ENCODE peak calls at places on chromosomes 4 and X, in five cellular contexts. V is gastrocnemius medialis, L is IMR-90, W is body of pancreas, A is heart left ventricle. O is an unnamed sample.

GRCh38 chrX:40182095-40182494 is 84.3 kb upstream of the BCOR start:
- DNase-seq in V (no peak), L (no peak), W (no peak), A (no peak), O (no peak)

GRCh38 chr4:150126201-150126879 is 48.1 kb downstream of the DCLK2 start:
- DNase-seq in V (no peak), L (peak), W (no peak), A (no peak), O (no peak)

GRCh38 chr4:16783119-16783518 is 115.3 kb downstream of the LDB2 start:
- DNase-seq in V (no peak), L (peak), W (no peak), A (no peak), O (no peak)

GRCh38 chr4:176849076-176849475 is 56.4 kb upstream of the VEGFC start:
- DNase-seq in V (no peak), L (no peak), W (no peak), A (no peak), O (no peak)

GRCh38 chr4:121658125-121658524 is 38.7 kb downstream of the ANXA5 start:
- DNase-seq in V (no peak), L (no peak), W (no peak), A (no peak), O (no peak)

GRCh38 chr4:1249731-1250526 is 999 bp upstream of the CTBP1 start:
- DNase-seq in V (no peak), L (no peak), W (peak), A (no peak), O (peak)

GRCh38 chrX:154732421-154733071 is 18.3 kb downstream of the GAB3 start:
- DNase-seq in V (no peak), L (peak), W (no peak), A (no peak), O (no peak)

GRCh38 chr4:159296061-159296460 is 193.2 kb downstream of the RAPGEF2 start:
- DNase-seq in V (no peak), L (peak), W (no peak), A (no peak), O (no peak)

GRCh38 chrX:70592091-70592490 is 147.5 kb downstream of the DLG3 start:
- DNase-seq in V (no peak), L (peak), W (no peak), A (no peak), O (no peak)

GRCh38 chr4:120843840-120844527 is 78.5 kb downstream of the PRDM5 start:
- DNase-seq in V (no peak), L (no peak), W (peak), A (no peak), O (no peak)

GRCh38 chr4:157075811-157076577 is at the start of gene GLRB:
- DNase-seq in V (no peak), L (peak), W (peak), A (peak), O (peak)

GRCh38 chr4:119010909-119011606 is 122.4 kb downstream of the SYNPO2 start:
- DNase-seq in V (peak), L (no peak), W (no peak), A (peak), O (no peak)

DNA sequence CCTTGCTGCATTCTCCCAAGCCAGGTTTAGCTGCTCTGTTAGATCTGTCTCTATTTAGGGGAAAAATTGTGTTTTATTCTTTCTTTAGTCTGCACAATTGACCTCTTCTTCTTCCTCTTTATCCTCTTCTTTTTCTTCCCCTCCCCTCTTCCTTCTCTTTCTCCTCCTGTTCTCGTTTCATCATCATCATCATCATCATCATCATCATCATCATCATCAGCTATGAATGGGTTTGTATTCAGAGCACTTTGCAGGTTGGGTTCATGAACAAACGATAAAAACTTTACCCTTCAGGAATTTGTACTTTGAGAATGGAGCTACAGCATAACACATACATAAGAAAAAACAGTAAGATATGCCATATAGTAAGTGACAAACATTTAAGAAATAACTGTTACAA is 9.1 kb downstream of the GPM6A start:
- DNase-seq in V (no peak), L (no peak), W (no peak), A (no peak), O (no peak)
- H3K4me3 ChIP-seq in V (no peak), L (no peak), W (no peak), A (no peak), O (no peak)

GRCh38 chr4:38132140-38132673 is 172.0 kb downstream of the PTTG2 start:
- DNase-seq in V (peak), L (peak), W (peak), A (peak), O (peak)
- TF ChIP-seq POLR2A in V (peak), L (peak), W (no peak), A (no peak), O (no peak)

DNA sequence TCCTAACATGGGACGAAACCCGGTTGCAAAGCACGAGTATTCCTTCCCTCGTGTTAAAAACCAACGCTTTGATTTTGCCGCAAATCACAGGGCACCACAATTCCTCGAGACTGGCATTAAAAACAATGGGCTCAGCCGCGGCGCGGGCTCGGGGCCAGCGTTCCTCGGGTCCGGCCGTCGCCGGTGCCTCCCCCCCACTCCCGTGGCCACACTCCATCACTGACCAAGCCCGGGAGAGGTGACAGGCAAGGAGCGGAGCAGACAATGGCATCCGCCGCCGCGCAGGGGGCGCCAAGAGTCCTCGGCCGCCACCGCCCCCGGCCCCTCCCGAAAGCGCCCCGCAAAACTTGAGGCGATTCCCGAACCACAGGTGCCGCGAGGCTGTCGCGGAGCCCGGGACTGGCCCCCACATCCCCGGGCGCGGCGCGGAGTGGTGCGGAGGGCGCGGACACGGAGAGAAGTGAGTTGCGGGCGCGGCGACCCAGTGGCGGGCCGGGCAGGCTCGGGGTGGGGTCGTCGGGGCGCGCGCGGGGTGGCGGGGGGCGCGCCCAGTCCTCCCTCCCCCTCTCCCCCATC is 445 bp downstream of the AP1S2 start:
- DNase-seq in V (peak), L (no peak), W (peak), A (peak), O (peak)
- TF ChIP-seq CTCF in V (no peak), L (peak), W (no peak), A (no peak), O (peak)

DNA sequence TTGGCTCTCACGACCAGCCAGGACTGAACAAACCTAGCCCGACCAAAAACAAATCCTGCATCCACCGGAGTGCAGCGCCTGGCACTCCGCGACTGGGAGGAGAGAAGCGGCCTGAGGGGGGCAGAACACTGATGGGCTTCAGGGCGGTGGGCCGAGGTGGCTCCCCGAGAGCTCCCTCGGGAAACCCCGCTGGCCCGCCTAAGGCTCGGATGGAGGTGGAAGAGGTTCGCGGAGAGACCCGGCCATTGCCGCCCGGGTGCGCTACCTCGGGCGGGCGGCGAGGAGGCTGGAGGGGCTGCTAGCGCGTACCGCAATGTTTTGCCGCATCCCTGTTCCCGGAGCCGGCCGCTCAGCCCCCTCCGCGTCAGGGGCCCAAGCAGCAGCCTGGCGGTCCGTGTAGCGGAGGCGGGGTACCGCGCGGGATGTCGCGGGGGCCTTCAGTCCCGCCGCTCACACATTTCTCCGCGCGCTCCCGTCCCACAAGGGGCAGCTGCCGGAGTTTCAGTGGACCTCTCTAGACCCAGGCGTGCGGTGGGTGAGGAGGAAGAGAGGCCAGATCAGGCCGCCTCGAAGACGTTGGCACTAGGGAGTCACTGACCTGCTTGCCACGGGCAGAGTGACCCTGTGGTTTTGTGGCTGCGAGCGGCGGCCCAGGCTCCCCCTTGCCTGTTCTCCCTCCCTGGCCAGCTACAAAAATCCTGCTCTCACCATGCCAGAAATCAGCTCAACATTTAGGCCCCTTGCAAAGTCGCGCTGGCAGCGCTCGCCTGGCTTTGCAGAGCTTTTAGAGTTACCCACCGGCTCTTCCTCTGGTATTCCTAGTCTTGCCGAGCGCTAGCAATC is 2.1 kb downstream of the SLITRK4 start:
- DNase-seq in V (peak), L (no peak), W (peak), A (no peak), O (no peak)
- H3K4me3 ChIP-seq in V (peak), L (no peak), W (peak), A (peak), O (peak)

GRCh38 chr4:38315296-38315695 is 348.7 kb upstream of the KLF3 start:
- DNase-seq in V (no peak), L (no peak), W (no peak), A (no peak), O (no peak)

GRCh38 chr4:38314663-38315062 is 349.3 kb upstream of the KLF3 start:
- DNase-seq in V (no peak), L (no peak), W (peak), A (no peak), O (no peak)

GRCh38 chr4:38311495-38311894 is 351.3 kb downstream of the PTTG2 start:
- DNase-seq in V (no peak), L (no peak), W (no peak), A (no peak), O (no peak)

GRCh38 chr4:38313999-38314561 is 349.9 kb upstream of the KLF3 start:
- DNase-seq in V (no peak), L (peak), W (no peak), A (no peak), O (no peak)

GRCh38 chr4:38313175-38313574 is 350.8 kb upstream of the KLF3 start:
- DNase-seq in V (no peak), L (no peak), W (peak), A (no peak), O (no peak)
- TF ChIP-seq POLR2A in V (no peak), L (no peak), W (no peak), A (no peak), O (no peak)

GRCh38 chr4:95377511-95377910 is 171.3 kb downstream of the UNC5C start:
- DNase-seq in V (no peak), L (no peak), W (no peak), A (no peak), O (no peak)
- TF ChIP-seq CTCF in V (no peak), L (no peak), W (no peak), A (no peak), O (no peak)

DNA sequence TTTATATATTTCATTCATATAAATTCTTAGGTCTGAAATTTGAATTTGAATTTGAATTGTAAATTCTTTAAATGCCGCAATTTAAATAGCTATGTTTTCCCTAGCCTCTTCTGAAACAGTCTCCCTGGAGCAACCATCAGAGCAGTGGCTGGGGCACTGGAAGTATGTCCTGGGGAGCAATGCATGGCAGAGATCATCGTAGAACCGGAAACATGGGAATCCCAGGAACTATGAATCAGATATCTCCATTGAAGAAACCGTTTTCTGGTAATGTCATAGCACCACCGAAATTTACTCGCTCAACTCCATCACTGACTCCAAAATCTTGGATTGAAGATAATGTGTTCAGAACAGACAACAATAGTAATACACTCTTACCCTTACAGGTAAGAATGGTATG is 4.9 kb downstream of the CPEB2 start:
- DNase-seq in V (no peak), L (no peak), W (no peak), A (no peak), O (no peak)
- H3K4me3 ChIP-seq in V (no peak), L (peak), W (no peak), A (peak), O (no peak)

GRCh38 chrX:74249963-74250362 is 54.0 kb upstream of the ZCCHC13 start:
- DNase-seq in V (no peak), L (no peak), W (no peak), A (no peak), O (no peak)

GRCh38 chrX:74246524-74246923 is 57.5 kb upstream of the ZCCHC13 start:
- DNase-seq in V (no peak), L (peak), W (no peak), A (no peak), O (no peak)

GRCh38 chrX:74250574-74250973 is 53.4 kb upstream of the ZCCHC13 start:
- DNase-seq in V (no peak), L (no peak), W (no peak), A (no peak), O (no peak)

GRCh38 chrX:74248889-74249288 is 55.1 kb upstream of the ZCCHC13 start:
- DNase-seq in V (no peak), L (no peak), W (no peak), A (no peak), O (no peak)

GRCh38 chrX:74251006-74251930 is 52.7 kb upstream of the ZCCHC13 start:
- DNase-seq in V (no peak), L (peak), W (no peak), A (no peak), O (no peak)
- TF ChIP-seq POLR2A in V (no peak), L (no peak), W (no peak), A (no peak), O (no peak)

GRCh38 chrX:71616672-71617529 is 1.4 kb downstream of the CXCR3 start:
- DNase-seq in V (no peak), L (no peak), W (no peak), A (no peak), O (no peak)
- TF ChIP-seq CTCF in V (no peak), L (no peak), W (no peak), A (no peak), O (no peak)

DNA sequence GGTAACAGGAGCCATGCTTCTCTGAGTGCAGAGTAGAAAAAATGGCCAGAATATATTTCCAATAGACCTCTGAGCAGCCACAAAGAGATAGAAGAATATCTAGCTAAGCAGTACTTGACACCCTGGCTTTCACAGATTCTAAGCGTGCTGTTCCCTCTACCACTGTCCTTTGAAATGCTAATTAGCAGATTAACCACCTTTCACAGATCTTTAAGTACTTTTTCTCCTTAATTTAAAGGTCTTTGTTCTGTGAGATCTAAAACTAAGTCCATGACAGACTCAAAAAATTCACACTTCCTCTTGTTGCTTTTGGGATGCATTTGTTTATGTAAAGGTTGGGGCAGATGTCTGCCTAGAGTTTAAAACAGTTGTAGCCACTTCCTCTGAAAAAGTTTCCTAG is 28.3 kb upstream of the MAGEC2 start:
- DNase-seq in V (no peak), L (no peak), W (no peak), A (no peak), O (no peak)
- H3K4me3 ChIP-seq in V (no peak), L (no peak), W (no peak), A (no peak), O (no peak)